ENCODE peak calls at places on chromosomes 1 and 21, in four cellular contexts. H, F, I and P are unnamed samples.

GRCh38 chr21:45971487-45972352 is 9.8 kb upstream of the COL6A1 start:
- DNase-seq in H (no peak), F (no peak), I (no peak), P (no peak)

GRCh38 chr21:36396971-36397370 is 11.8 kb downstream of the CHAF1B start:
- DNase-seq in H (no peak), F (no peak), I (no peak), P (no peak)

GRCh38 chr1:109783436-109783835 is 19.7 kb upstream of the EPS8L3 start:
- DNase-seq in H (no peak), F (peak; percentile 31), I (peak; percentile 37), P (peak; percentile 41)

GRCh38 chr21:25567472-25567871 is 39.8 kb downstream of the MRPL39 start:
- DNase-seq in H (no peak), F (no peak), I (no peak), P (no peak)

GRCh38 chr1:65418522-65419185 is 1.8 kb upstream of the LEPR start:
- DNase-seq in H (no peak), F (no peak), I (no peak), P (no peak)

GRCh38 chr1:161763522-161764098 is 2.5 kb upstream of the ATF6 start:
- DNase-seq in H (no peak), F (no peak), I (peak; percentile 37), P (no peak)

GRCh38 chr1:109500886-109501285 is 7.0 kb downstream of the CYB561D1 start:
- DNase-seq in H (peak; percentile 90), F (no peak), I (no peak), P (no peak)

GRCh38 chr1:27652505-27652904 is 17.5 kb upstream of the FGR start:
- DNase-seq in H (no peak), F (no peak), I (no peak), P (no peak)

GRCh38 chr1:24560361-24560760 is 4.5 kb downstream of the NCMAP start:
- DNase-seq in H (no peak), F (no peak), I (no peak), P (no peak)

GRCh38 chr1:74689800-74690696 is 16.5 kb upstream of the ERICH3 start:
- DNase-seq in H (no peak), F (no peak), I (peak; percentile 73), P (peak; percentile 53)

GRCh38 chr1:164610528-164611222 is 51.7 kb downstream of the PBX1 start:
- DNase-seq in H (no peak), F (no peak), I (no peak), P (no peak)

GRCh38 chr1:86942743-86943142 is 28.3 kb downstream of the HS2ST1 start:
- DNase-seq in H (no peak), F (no peak), I (no peak), P (no peak)

GRCh38 chr1:11768821-11769220 is 6.8 kb downstream of the C1orf167 start:
- DNase-seq in H (no peak), F (no peak), I (no peak), P (no peak)

GRCh38 chr1:148310807-148311206 is 158.7 kb upstream of the NBPF11 start:
- DNase-seq in H (no peak), F (no peak), I (no peak), P (no peak)

GRCh38 chr21:37166733-37167132 is 93.7 kb downstream of the TTC3 start:
- DNase-seq in H (no peak), F (no peak), I (peak; percentile 26), P (peak; percentile 3)

GRCh38 chr1:67759692-67760029 is 73.6 kb downstream of the GNG12 start:
- DNase-seq in H (no peak), F (no peak), I (no peak), P (no peak)

GRCh38 chr1:51661081-51661518 is 44.2 kb downstream of the OSBPL9 start:
- DNase-seq in H (peak; percentile 96), F (no peak), I (no peak), P (peak; percentile 91)

GRCh38 chr1:1282998-1283397 is 2.8 kb downstream of the SCNN1D start:
- DNase-seq in H (no peak), F (no peak), I (no peak), P (no peak)

GRCh38 chr1:47527653-47528272 is 89.9 kb downstream of the FOXD2 start:
- DNase-seq in H (no peak), F (no peak), I (peak; percentile 46), P (no peak)

DNA sequence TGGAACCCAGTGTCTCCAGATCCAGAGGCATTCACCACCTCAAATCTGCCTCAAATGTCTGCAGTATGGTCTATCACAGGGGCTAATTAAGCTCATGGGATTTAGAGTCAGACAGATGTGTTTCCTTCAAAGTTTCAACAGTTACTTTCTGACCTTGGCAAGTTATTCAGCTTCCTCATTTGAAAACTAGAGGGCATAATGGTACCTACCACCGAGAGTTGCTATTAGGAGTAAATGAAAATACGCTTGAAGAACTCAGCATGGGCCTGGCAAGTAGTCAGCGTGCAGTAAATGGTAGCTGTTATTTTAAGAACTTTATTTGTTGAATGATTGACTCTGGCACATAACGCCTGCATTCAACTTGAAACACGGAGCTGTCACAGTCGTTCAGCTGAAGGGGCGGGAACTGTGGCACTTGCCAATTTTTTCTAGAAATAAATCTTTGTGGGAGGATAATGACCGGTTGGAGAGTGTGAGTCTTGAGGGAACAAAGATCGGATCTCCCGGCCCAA is 1.2 kb upstream of the CAP1 start:
- DNase-seq in H (no peak), F (no peak), I (no peak), P (peak; percentile 20)
- TF ChIP-seq CTCF in H (no peak), F (no peak), I (no peak), P (peak; percentile 12)

GRCh38 chr21:10639123-10639522 is 117.7 kb downstream of the TPTE start:
- DNase-seq in H (no peak), F (peak; percentile 32), I (no peak), P (no peak)

GRCh38 chr21:10640446-10640845 is 119.1 kb downstream of the TPTE start:
- DNase-seq in H (no peak), F (peak; percentile 40), I (no peak), P (no peak)

GRCh38 chr21:10641107-10641506 is 119.7 kb downstream of the TPTE start:
- DNase-seq in H (no peak), F (no peak), I (no peak), P (no peak)
- H3K4me3 ChIP-seq in H (no peak overlapping the region), F (no peak overlapping the region), I (no peak overlapping the region), P (no peak overlapping the region)

GRCh38 chr1:32612189-32612881 is 38.0 kb downstream of the ZBTB8OS start:
- DNase-seq in H (no peak), F (peak; percentile 96), I (peak; percentile 91), P (peak; percentile 26)
- TF ChIP-seq CTCF in H (peak; percentile 41), F (peak; percentile 10), I (no peak), P (no peak)

GRCh38 chr1:233614743-233615521 is 1.0 kb downstream of the KCNK1 start:
- DNase-seq in H (no peak), F (peak; percentile 48), I (peak; percentile 14), P (no peak)

GRCh38 chr1:233610628-233611027 is 3.3 kb upstream of the KCNK1 start:
- DNase-seq in H (no peak), F (no peak), I (no peak), P (no peak)

GRCh38 chr1:233615571-233615970 is 1.7 kb downstream of the KCNK1 start:
- DNase-seq in H (no peak), F (no peak), I (no peak), P (no peak)

GRCh38 chr1:233614173-233614742 is 352 bp downstream of the KCNK1 start:
- DNase-seq in H (no peak), F (peak; percentile 81), I (peak; percentile 55), P (peak; percentile 9)

GRCh38 chr1:233613252-233614172 is at the start of gene KCNK1:
- DNase-seq in H (peak; percentile 16), F (peak; percentile 88), I (peak; percentile 79), P (peak; percentile 76)
- H3K4me3 ChIP-seq in H (peak within 1 kb of the TSS; percentile 65), F (peak within 1 kb of the TSS; percentile 67), I (peak within 1 kb of the TSS; percentile 84), P (peak within 1 kb of the TSS; percentile 68)

GRCh38 chr1:214141486-214141885 is 139.5 kb upstream of the SMYD2 start:
- DNase-seq in H (no peak), F (no peak), I (no peak), P (no peak)
- TF ChIP-seq CTCF in H (no peak), F (no peak), I (no peak), P (no peak)

GRCh38 chr1:18300376-18300775 is 180.4 kb upstream of the KLHDC7A start:
- DNase-seq in H (no peak), F (no peak), I (no peak), P (no peak)

GRCh38 chr1:18293291-18293690 is 185.7 kb downstream of the IGSF21 start:
- DNase-seq in H (no peak), F (no peak), I (no peak), P (no peak)

GRCh38 chr1:18294437-18295176 is 186.1 kb upstream of the KLHDC7A start:
- DNase-seq in H (no peak), F (no peak), I (no peak), P (no peak)

GRCh38 chr1:18299441-18300338 is 181.0 kb upstream of the KLHDC7A start:
- DNase-seq in H (no peak), F (no peak), I (peak; percentile 68), P (no peak)

DNA sequence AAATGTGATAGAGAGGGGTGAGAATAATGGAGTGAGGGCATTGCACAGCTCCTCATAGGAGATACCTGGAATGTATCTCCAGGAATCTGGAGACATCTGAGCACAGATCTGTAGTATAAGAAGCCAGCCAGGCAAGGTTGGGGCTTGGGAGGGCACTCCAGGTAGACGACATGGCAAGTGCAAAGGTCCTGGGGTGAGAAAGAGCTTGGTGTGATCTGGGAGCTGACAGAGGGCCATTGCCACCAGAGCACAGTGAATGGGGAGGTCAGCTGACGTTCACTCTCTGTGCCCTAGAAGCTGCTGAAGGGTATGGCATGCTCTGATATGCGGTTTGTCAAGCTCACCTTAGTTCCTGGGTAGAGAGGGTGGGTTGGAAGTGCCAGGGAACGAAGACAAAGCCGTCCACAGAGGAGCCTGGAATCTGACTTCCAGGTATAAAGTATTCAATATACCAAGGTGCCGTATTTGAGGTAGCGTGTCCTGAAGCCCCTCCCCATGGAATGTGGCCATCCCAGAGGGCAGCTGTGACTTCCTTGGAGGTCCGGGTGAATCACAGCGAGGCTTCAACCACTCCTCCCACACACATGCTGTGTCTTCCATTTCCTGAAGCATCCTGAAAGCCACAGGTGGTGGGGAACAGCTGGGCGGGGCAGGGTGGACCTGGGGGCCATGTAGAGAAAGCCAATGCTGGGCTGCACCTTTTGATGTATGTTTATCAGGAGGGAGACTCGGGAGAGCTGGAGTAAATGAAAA is 182.7 kb upstream of the KLHDC7A start:
- DNase-seq in H (no peak), F (no peak), I (peak; percentile 44), P (no peak)
- H3K4me3 ChIP-seq in H (no peak overlapping the region), F (no peak overlapping the region), I (no peak overlapping the region), P (no peak overlapping the region)